ENCODE peak calls at places on chromosomes 5 and 9, in six cellular contexts. R is HCT116, A is neural progenitor cell, M is PC-3, H is MM.1S, L is OCI-LY7. B is an unnamed sample.

GRCh38 chr9:134099123-134099761 is 31.4 kb upstream of the BRD3 start:
- DNase-seq in L (peak), H (peak), M (peak), A (peak), R (peak), B (peak)

GRCh38 chr5:170302729-170303501 is 5.3 kb upstream of the LCP2 start:
- DNase-seq in R (no peak), L (peak), M (no peak), A (no peak), H (peak), B (no peak)

GRCh38 chr5:10977011-10977410 is 216.0 kb upstream of the DAP start:
- DNase-seq in L (no peak), M (no peak), H (no peak), A (no peak), R (no peak), B (no peak)

GRCh38 chr9:14993061-14993800 is 83.0 kb upstream of the FREM1 start:
- DNase-seq in M (no peak), L (no peak), R (no peak), H (no peak), A (peak), B (peak)

GRCh38 chr9:92183449-92183848 is 68.2 kb upstream of the SPTLC1 start:
- DNase-seq in M (no peak), H (no peak), L (no peak), A (no peak), R (no peak), B (no peak)

GRCh38 chr9:80492221-80492620 is 920.5 kb downstream of the TLE4 start:
- DNase-seq in A (no peak), H (no peak), M (peak), R (no peak), L (no peak), B (no peak)

GRCh38 chr9:5799314-5799713 is 33.6 kb downstream of the ERMP1 start:
- DNase-seq in H (no peak), L (peak), R (peak), A (peak), M (peak), B (peak)

GRCh38 chr9:122370869-122371467 is at the start of gene PTGS1:
- DNase-seq in M (no peak), R (no peak), H (peak), L (peak), A (peak), B (peak)

GRCh38 chr5:164319161-164319560 is 813.7 kb downstream of the MAT2B start:
- DNase-seq in M (no peak), H (no peak), A (no peak), L (no peak), R (no peak), B (no peak)

GRCh38 chr5:39547548-39548154 is 122.9 kb upstream of the DAB2 start:
- DNase-seq in R (peak), M (peak), A (peak), L (peak), H (peak), B (peak)
- TF ChIP-seq EZH2phosphoT487 in R (no peak), M (no peak), A (no peak), L (no peak), H (no peak), B (no peak)

GRCh38 chr5:124726631-124727362 is 19.6 kb downstream of the ZNF608 start:
- DNase-seq in L (no peak), A (no peak), H (no peak), M (no peak), R (no peak), B (no peak)

GRCh38 chr5:124725622-124726258 is 20.7 kb downstream of the ZNF608 start:
- DNase-seq in H (no peak), A (no peak), R (no peak), L (no peak), M (no peak), B (no peak)

GRCh38 chr5:124724357-124725039 is 21.9 kb downstream of the ZNF608 start:
- DNase-seq in R (no peak), H (no peak), A (no peak), M (no peak), L (no peak), B (no peak)

GRCh38 chr5:124728331-124729307 is 17.8 kb downstream of the ZNF608 start:
- DNase-seq in R (no peak), A (no peak), H (no peak), M (no peak), L (no peak), B (no peak)

GRCh38 chr5:124725040-124725434 is 21.4 kb downstream of the ZNF608 start:
- DNase-seq in H (no peak), A (no peak), M (no peak), R (no peak), L (peak), B (peak)
- TF ChIP-seq EZH2phosphoT487 in H (no peak), A (no peak), M (no peak), R (no peak), L (no peak), B (no peak)

DNA sequence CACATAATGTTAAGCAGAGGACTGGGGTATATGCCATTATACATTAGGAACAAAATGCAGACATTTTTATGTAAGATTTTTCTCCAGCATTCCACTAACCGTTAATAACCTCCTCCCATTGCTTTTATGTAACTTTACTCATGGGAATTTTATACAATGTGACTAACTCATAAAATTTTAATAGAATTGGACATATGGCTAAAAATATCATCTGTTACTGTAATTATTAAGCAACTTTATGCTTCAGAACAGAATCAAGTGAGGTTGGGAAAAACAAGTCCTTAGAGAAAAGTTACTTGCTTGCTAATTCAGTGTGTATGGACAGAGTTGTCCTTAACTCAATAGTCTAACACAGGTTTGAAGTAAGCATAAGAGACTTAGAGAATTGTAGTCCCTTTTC is 54.8 kb upstream of the PCSK1 start:
- DNase-seq in A (no peak), M (peak), R (no peak), H (no peak), L (no peak), B (no peak)
- TF ChIP-seq EZH2phosphoT487 in A (no peak), M (no peak), R (no peak), H (no peak), L (no peak), B (no peak)

DNA sequence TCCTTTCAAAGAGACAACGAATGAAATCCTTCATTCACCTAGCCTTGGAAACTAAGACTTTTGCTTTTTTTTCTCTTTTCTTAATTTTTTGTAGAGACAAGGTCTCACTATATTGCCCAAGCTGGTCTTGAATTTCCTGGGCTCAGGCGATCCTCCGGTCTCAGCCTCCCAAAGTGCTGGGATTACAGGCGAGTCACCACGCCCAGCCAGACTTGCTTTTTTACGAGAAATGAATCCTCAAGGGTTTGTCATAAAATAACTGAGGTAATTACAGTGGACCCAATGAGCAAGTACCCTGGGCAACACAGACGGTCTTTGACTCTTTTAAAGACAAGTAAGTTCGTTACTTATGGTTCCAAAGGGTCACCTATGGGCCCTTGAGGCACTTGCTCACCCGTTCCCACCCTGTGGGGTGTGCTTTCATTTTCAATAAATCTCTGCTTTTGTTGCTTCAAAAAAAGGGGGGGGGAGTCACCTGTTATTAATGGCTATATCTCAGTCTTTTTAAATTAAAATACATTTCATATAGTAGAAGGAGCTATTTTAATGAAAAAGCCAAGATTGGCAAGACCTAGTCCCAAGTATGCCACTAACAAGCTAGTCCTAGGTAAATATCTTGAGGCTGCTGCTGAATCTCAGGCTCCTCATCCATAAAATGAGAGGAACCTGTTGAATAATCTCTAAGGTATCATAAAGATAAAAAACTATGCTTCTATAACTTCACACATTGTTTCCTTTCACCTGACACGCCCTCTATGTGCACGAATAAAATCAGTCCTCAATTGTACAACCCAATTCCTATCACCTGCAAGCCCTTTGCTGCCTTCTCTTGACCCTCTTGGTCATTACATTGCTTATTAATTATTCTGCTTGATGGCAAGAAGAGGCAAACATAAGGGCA is 70.2 kb downstream of the TRPM6 start:
- DNase-seq in A (no peak), L (no peak), H (no peak), R (no peak), M (peak), B (no peak)
- TF ChIP-seq EZH2phosphoT487 in A (no peak), L (no peak), H (no peak), R (no peak), M (no peak), B (no peak)

GRCh38 chr5:1063661-1064382 is 48.0 kb downstream of the SLC12A7 start:
- DNase-seq in H (no peak), A (no peak), L (no peak), M (no peak), R (no peak), B (no peak)

GRCh38 chr5:1065143-1065750 is 46.6 kb downstream of the SLC12A7 start:
- DNase-seq in L (no peak), H (no peak), A (no peak), R (no peak), M (no peak), B (no peak)

GRCh38 chr5:1065891-1066650 is 45.8 kb downstream of the SLC12A7 start:
- DNase-seq in L (no peak), A (no peak), M (no peak), R (no peak), H (no peak), B (no peak)

GRCh38 chr5:1062761-1063568 is 48.9 kb downstream of the SLC12A7 start:
- DNase-seq in R (no peak), H (no peak), A (no peak), L (no peak), M (no peak), B (peak)

GRCh38 chr5:1064383-1065142 is 47.3 kb downstream of the SLC12A7 start:
- DNase-seq in A (no peak), H (no peak), M (no peak), R (no peak), L (no peak), B (no peak)
- TF ChIP-seq EZH2phosphoT487 in A (no peak), H (no peak), M (no peak), R (no peak), L (no peak), B (no peak)

GRCh38 chr5:160229190-160229742 is at the start of gene FABP6:
- DNase-seq in A (no peak), M (no peak), R (no peak), H (no peak), L (no peak), B (no peak)

GRCh38 chr5:160233847-160234246 is 4.5 kb downstream of the FABP6 start:
- DNase-seq in R (no peak), L (no peak), A (no peak), M (no peak), H (no peak), B (no peak)

GRCh38 chr5:160230686-160231527 is 1.6 kb downstream of the FABP6 start:
- DNase-seq in L (no peak), M (peak), R (no peak), H (no peak), A (no peak), B (no peak)

GRCh38 chr5:160233215-160233614 is 3.9 kb downstream of the FABP6 start:
- DNase-seq in M (no peak), H (no peak), L (no peak), A (no peak), R (no peak), B (no peak)

DNA sequence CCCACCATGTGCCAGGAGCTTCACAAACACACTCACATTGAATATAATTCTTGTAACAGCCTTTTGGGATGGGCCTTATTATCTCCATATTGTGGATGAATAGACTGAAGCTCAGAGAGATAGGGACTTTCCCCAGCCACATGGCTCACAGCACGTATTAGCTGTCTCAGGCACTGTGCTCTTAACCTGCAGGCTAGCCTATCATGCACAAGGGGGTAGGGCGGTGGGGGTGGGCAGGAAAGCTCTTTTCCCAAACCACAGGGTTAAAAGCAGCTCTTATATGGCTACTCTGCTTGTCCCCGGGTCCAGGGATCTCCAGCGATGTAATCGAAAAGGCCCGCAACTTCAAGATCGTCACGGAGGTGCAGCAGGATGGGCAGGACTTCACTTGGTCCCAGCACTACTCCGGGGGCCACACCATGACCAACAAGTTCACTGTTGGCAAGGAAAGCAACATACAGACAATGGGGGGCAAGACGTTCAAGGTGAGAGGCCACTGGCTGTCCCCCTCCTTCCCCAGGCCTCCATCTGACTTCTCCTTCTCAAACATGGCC is 2.6 kb downstream of the FABP6 start:
- DNase-seq in L (no peak), A (no peak), M (no peak), H (no peak), R (no peak), B (no peak)
- TF ChIP-seq EZH2phosphoT487 in L (no peak), A (no peak), M (no peak), H (no peak), R (no peak), B (no peak)

GRCh38 chr5:88667187-88668141 is 215.5 kb downstream of the MEF2C start:
- DNase-seq in L (peak), H (peak), M (peak), A (peak), R (no peak), B (peak)

GRCh38 chr5:88671408-88671807 is 211.6 kb downstream of the MEF2C start:
- DNase-seq in A (no peak), M (no peak), R (no peak), H (no peak), L (no peak), B (no peak)

GRCh38 chr5:88666761-88667186 is 216.2 kb downstream of the MEF2C start:
- DNase-seq in L (no peak), H (peak), M (peak), A (peak), R (no peak), B (peak)

GRCh38 chr5:88671808-88672499 is 211.0 kb downstream of the MEF2C start:
- DNase-seq in M (no peak), H (no peak), R (no peak), A (peak), L (no peak), B (peak)

DNA sequence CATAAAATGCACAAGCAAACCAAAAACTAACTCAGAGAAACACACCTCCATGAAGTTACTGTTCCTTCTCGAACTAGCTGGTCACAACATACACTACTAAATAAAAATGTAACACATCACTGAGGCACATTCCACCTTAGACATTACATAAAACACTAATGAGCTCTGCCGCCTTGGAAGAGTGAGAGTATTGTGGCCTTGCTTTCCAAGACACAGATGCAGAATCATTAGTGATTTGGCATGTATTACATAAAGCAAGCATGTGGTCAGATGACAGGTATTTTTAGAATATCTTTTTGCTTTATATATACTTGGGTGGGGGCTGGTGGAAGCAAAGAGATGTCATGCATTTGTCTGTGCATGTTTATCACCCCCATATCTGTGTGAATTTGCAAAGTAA is 213.7 kb downstream of the MEF2C start:
- DNase-seq in M (no peak), R (no peak), H (no peak), L (no peak), A (no peak), B (no peak)
- TF ChIP-seq EZH2phosphoT487 in M (no peak), R (no peak), H (no peak), L (no peak), A (no peak), B (no peak)

GRCh38 chr5:75052461-75053285 is at the start of gene GCNT4:
- DNase-seq in R (no peak), M (peak), A (peak), H (no peak), L (no peak), B (peak)
- TF ChIP-seq EZH2phosphoT487 in R (no peak), M (no peak), A (peak), H (no peak), L (no peak), B (no peak)

DNA sequence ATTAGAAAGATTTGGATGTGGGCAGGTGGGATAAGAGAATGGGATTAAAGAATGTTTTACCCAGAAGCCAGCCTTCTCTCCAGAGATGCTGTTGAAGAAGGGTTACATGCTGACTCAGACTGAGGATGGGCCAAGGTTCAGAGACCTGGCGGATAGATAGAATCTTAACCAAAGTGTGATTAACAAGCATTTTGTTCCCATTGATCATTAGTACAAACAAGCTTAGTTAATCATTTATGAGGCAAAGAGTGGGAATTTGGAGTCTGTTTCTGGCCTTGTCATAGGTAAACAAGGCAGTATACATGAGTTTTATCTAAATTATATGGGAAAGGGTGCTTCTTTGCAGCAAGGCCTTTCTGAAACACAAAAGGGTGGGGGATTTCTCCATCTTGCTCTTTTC is 20.8 kb upstream of the DTWD2 start:
- DNase-seq in M (peak), A (no peak), R (no peak), H (no peak), L (no peak), B (no peak)
- TF ChIP-seq EZH2phosphoT487 in M (no peak), A (no peak), R (no peak), H (no peak), L (no peak), B (no peak)